ENCODE peak calls at places on chromosomes 5 and 9, in six cellular contexts. O is OCI-LY7, N is ovary, G is COR-L47, B is EL, A is IMR-90. Z is an unnamed sample.

GRCh38 chr5:74595143-74595915 is 45.2 kb downstream of the ENC1 start:
- DNase-seq in O (no peak), N (no peak), G (no peak), B (peak; percentile 85), A (peak; percentile 81), Z (no peak)

GRCh38 chr9:125544988-125545651 is 161.9 kb downstream of the MAPKAP1 start:
- DNase-seq in G (peak; percentile 23), B (peak; percentile 66), N (peak; percentile 54), O (no peak), A (peak; percentile 89), Z (no peak)

GRCh38 chr5:157217289-157218024 is 36.8 kb downstream of the ITK start:
- DNase-seq in B (no peak), A (no peak), O (peak; percentile 55), G (no peak), N (no peak), Z (no peak)

GRCh38 chr9:79129865-79130480 is 441.8 kb upstream of the TLE4 start:
- DNase-seq in O (peak; percentile 7), G (peak; percentile 50), A (peak; percentile 67), B (peak; percentile 71), N (peak; percentile 38), Z (peak; percentile 12)

GRCh38 chr5:175517824-175518450 is 39.6 kb downstream of the SFXN1 start:
- DNase-seq in N (no peak), G (no peak), B (peak; percentile 89), O (no peak), A (peak; percentile 95), Z (no peak)

GRCh38 chr5:134184155-134185135 is 7.7 kb upstream of the SKP1 start:
- DNase-seq in G (peak; percentile 19), N (peak; percentile 76), O (peak; percentile 76), A (peak; percentile 56), B (peak; percentile 69), Z (peak; percentile 6)

GRCh38 chr5:150122158-150122510 is 33.5 kb downstream of the PDGFRB start:
- DNase-seq in A (no peak), G (no peak), B (peak; percentile 25), N (no peak), O (peak; percentile 24), Z (no peak)

GRCh38 chr5:77628840-77629552 is 9.5 kb downstream of the OTP start:
- DNase-seq in O (no peak), A (no peak), G (no peak), N (no peak), B (no peak), Z (no peak)

GRCh38 chr5:1150866-1151265 is 39.0 kb upstream of the SLC12A7 start:
- DNase-seq in G (no peak), N (no peak), B (no peak), O (no peak), A (no peak), Z (no peak)

GRCh38 chr5:142016576-142016975 is 3.7 kb upstream of the GNPDA1 start:
- DNase-seq in A (no peak), O (no peak), N (no peak), G (no peak), B (no peak), Z (no peak)

GRCh38 chr5:124670672-124671592 is 75.5 kb downstream of the ZNF608 start:
- DNase-seq in G (peak; percentile 83), O (no peak), B (no peak), A (no peak), N (no peak), Z (no peak)

GRCh38 chr5:166123698-166124097 is 2167.7 kb upstream of the WWC1 start:
- DNase-seq in O (no peak), N (no peak), A (no peak), B (no peak), G (no peak), Z (no peak)

GRCh38 chr5:54229041-54229780 is 81.2 kb downstream of the ARL15 start:
- DNase-seq in A (peak; percentile 58), G (peak; percentile 46), O (peak; percentile 69), B (peak; percentile 57), N (peak; percentile 62), Z (peak; percentile 4)

GRCh38 chr5:172834570-172835245 is 657 bp downstream of the ERGIC1 start:
- DNase-seq in B (peak; percentile 38), A (no peak), N (no peak), G (no peak), O (peak; percentile 53), Z (no peak)

GRCh38 chr5:139482050-139482889 is at the start of gene STING1:
- DNase-seq in N (peak; percentile 89), G (peak; percentile 49), A (peak; percentile 98), B (peak; percentile 99), O (no peak), Z (peak; percentile 53)

GRCh38 chr5:77921369-77921768 is 145.2 kb upstream of the TBCA start:
- DNase-seq in O (no peak), G (no peak), N (no peak), B (no peak), A (no peak), Z (no peak)

GRCh38 chr5:8934455-8934854 is 611.4 kb downstream of the SEMA5A start:
- DNase-seq in N (no peak), A (no peak), G (no peak), B (no peak), O (no peak), Z (no peak)

GRCh38 chr9:34590376-34591090 is 1.0 kb upstream of the CNTFR start:
- DNase-seq in A (no peak), B (no peak), O (no peak), N (no peak), G (no peak), Z (no peak)

GRCh38 chr5:138182808-138183207 is 3.9 kb downstream of the KIF20A start:
- DNase-seq in B (no peak), G (no peak), A (no peak), N (no peak), O (no peak), Z (no peak)

GRCh38 chr5:14790220-14790619 is 81.4 kb downstream of the ANKH start:
- DNase-seq in G (no peak), N (no peak), O (no peak), A (peak; percentile 18), B (no peak), Z (no peak)

GRCh38 chr9:32940740-32941139 is 60.7 kb downstream of the APTX start:
- DNase-seq in A (no peak), G (no peak), B (no peak), O (no peak), N (no peak), Z (no peak)

GRCh38 chr5:180438785-180439780 is 55.1 kb upstream of the CNOT6 start:
- DNase-seq in B (no peak), G (no peak), A (no peak), N (no peak), O (no peak), Z (no peak)

GRCh38 chr9:13478235-13478634 is 198.7 kb upstream of the MPDZ start:
- DNase-seq in A (peak; percentile 6), N (no peak), G (no peak), B (no peak), O (no peak), Z (no peak)

GRCh38 chr5:179259731-179260323 is 85.4 kb downstream of the ADAMTS2 start:
- DNase-seq in O (no peak), A (no peak), G (no peak), N (no peak), B (no peak), Z (no peak)

GRCh38 chr9:36878161-36878560 is 155.9 kb downstream of the PAX5 start:
- DNase-seq in B (no peak), G (no peak), A (no peak), O (no peak), N (no peak), Z (no peak)

GRCh38 chr5:34598177-34598794 is 57.8 kb upstream of the RAI14 start:
- DNase-seq in N (no peak), G (no peak), A (peak; percentile 96), B (peak; percentile 95), O (no peak), Z (no peak)

GRCh38 chr5:37575541-37576489 is 196.7 kb downstream of the WDR70 start:
- DNase-seq in B (no peak), G (no peak), N (no peak), O (no peak), A (no peak), Z (no peak)

GRCh38 chr5:179297486-179298180 is 47.6 kb downstream of the ADAMTS2 start:
- DNase-seq in O (no peak), B (no peak), A (no peak), G (no peak), N (peak; percentile 11), Z (no peak)

GRCh38 chr5:116361171-116361967 is 213.3 kb downstream of the SEMA6A start:
- DNase-seq in G (no peak), A (no peak), O (no peak), N (peak; percentile 50), B (no peak), Z (peak; percentile 27)

GRCh38 chr9:129160712-129161533 is 17.1 kb downstream of the IER5L start:
- DNase-seq in O (no peak), N (no peak), B (peak; percentile 33), A (peak; percentile 78), G (no peak), Z (no peak)

GRCh38 chr9:3954950-3955670 is 344.8 kb downstream of the GLIS3 start:
- DNase-seq in B (peak; percentile 56), N (no peak), A (peak; percentile 55), G (no peak), O (no peak), Z (no peak)

Z was measured in NCI-H774.